ENCODE peak calls at places on chromosomes 13 and 19, in ten cellular contexts. S is posterior cingulate gyrus, O is OCI-LY7, G is WERI-Rb-1, Y is HT1080, V is Karpas-422, J is fibroblast of the conjunctiva, F is T-helper 17 cell, H is breast epithelium, E is BE2C. D is an unnamed sample.

GRCh38 chr19:41706741-41707501 is 1.5 kb upstream of the CEACAM5 start:
- DNase-seq in S (no peak), O (peak; percentile 76), G (peak; percentile 83), Y (peak; percentile 60), V (peak; percentile 86), J (no peak), F (peak; percentile 67), H (peak; percentile 62), E (peak; percentile 66), D (no peak)

GRCh38 chr19:54464044-54464623 is 556 bp upstream of the LENG9 start:
- DNase-seq in S (peak; percentile 78), O (peak; percentile 99), G (peak; percentile 91), Y (no peak), V (peak; percentile 99), J (no peak), F (peak; percentile 70), H (peak; percentile 95), E (peak; percentile 77), D (peak; percentile 80)

GRCh38 chr19:3387645-3388589 is 21.5 kb downstream of the NFIC start:
- DNase-seq in S (peak; percentile 91), O (no peak), G (no peak), Y (no peak), V (no peak), J (no peak), F (no peak), H (peak; percentile 93), E (peak; percentile 80), D (no peak)

GRCh38 chr13:51148952-51149573 is 38.0 kb upstream of the C13orf42 start:
- DNase-seq in S (peak; percentile 28), O (peak; percentile 16), G (peak; percentile 47), Y (peak; percentile 36), V (peak; percentile 72), J (peak; percentile 41), F (no peak), H (no peak), E (peak; percentile 47), D (peak; percentile 44)

GRCh38 chr19:10766049-10766623 is 48.3 kb downstream of the DNM2 start:
- DNase-seq in S (no peak), O (no peak), G (no peak), Y (no peak), V (no peak), J (no peak), F (no peak), H (no peak), E (no peak), D (no peak)

GRCh38 chr19:48968179-48968661 is 3.1 kb downstream of the FTL start:
- DNase-seq in S (no peak), O (no peak), G (no peak), Y (no peak), V (no peak), J (no peak), F (no peak), H (no peak), E (no peak), D (no peak)

GRCh38 chr19:19064098-19064722 is 416 bp downstream of the SLC25A42 start:
- DNase-seq in S (no peak), O (peak; percentile 78), G (no peak), Y (no peak), V (no peak), J (no peak), F (no peak), H (no peak), E (no peak), D (no peak)

GRCh38 chr13:97468331-97468730 is 34.4 kb downstream of the RAP2A start:
- DNase-seq in S (no peak), O (no peak), G (no peak), Y (no peak), V (no peak), J (peak; percentile 17), F (no peak), H (no peak), E (no peak), D (peak; percentile 67)

GRCh38 chr13:30019648-30020626 is 169.5 kb upstream of the UBL3 start:
- DNase-seq in S (no peak), O (no peak), G (no peak), Y (no peak), V (no peak), J (no peak), F (no peak), H (no peak), E (no peak), D (no peak)

GRCh38 chr13:77422724-77423123 is 95.8 kb upstream of the MYCBP2 start:
- DNase-seq in S (no peak), O (no peak), G (no peak), Y (no peak), V (no peak), J (no peak), F (no peak), H (no peak), E (no peak), D (no peak)

GRCh38 chr19:1106841-1107654 is 3.3 kb downstream of the GPX4 start:
- DNase-seq in S (no peak), O (no peak), G (peak; percentile 74), Y (no peak), V (peak; percentile 84), J (no peak), F (no peak), H (no peak), E (no peak), D (no peak)

GRCh38 chr19:48458016-48458415 is 2.6 kb downstream of the KCNJ14 start:
- DNase-seq in S (no peak), O (no peak), G (no peak), Y (no peak), V (no peak), J (peak; percentile 58), F (no peak), H (no peak), E (no peak), D (no peak)

GRCh38 chr13:105774739-105775460 is 760.6 kb downstream of the EFNB2 start:
- DNase-seq in S (no peak), O (no peak), G (no peak), Y (peak; percentile 91), V (no peak), J (no peak), F (no peak), H (no peak), E (no peak), D (peak; percentile 82)

GRCh38 chr19:38389101-38389925 is 816 bp downstream of the SPRED3 start:
- DNase-seq in S (peak; percentile 42), O (no peak), G (peak; percentile 36), Y (peak; percentile 81), V (no peak), J (peak; percentile 40), F (no peak), H (no peak), E (peak; percentile 31), D (no peak)

GRCh38 chr13:61095885-61096284 is 319.8 kb downstream of the PCDH20 start:
- DNase-seq in S (no peak), O (no peak), G (no peak), Y (no peak), V (no peak), J (no peak), F (no peak), H (no peak), E (no peak), D (no peak)

GRCh38 chr19:34832581-34833112 is 59.6 kb upstream of the ZNF599 start:
- DNase-seq in S (no peak), O (no peak), G (no peak), Y (no peak), V (no peak), J (no peak), F (no peak), H (no peak), E (no peak), D (no peak)

GRCh38 chr19:47152632-47153031 is 22.0 kb downstream of the SAE1 start:
- DNase-seq in S (no peak), O (no peak), G (no peak), Y (no peak), V (no peak), J (no peak), F (no peak), H (no peak), E (no peak), D (no peak)

GRCh38 chr13:98429531-98429930 is 147.4 kb downstream of the STK24 start:
- DNase-seq in S (no peak), O (no peak), G (no peak), Y (no peak), V (no peak), J (no peak), F (no peak), H (no peak), E (no peak), D (no peak)

GRCh38 chr13:114065926-114066774 is 66.3 kb downstream of the RASA3 start:
- DNase-seq in S (no peak), O (no peak), G (no peak), Y (no peak), V (no peak), J (no peak), F (no peak), H (no peak), E (no peak), D (no peak)

GRCh38 chr13:95382411-95382810 is 81.2 kb upstream of the ABCC4 start:
- DNase-seq in S (no peak), O (no peak), G (no peak), Y (peak; percentile 18), V (no peak), J (no peak), F (no peak), H (no peak), E (no peak), D (no peak)

GRCh38 chr19:7224205-7224833 is 69.9 kb downstream of the INSR start:
- DNase-seq in S (no peak), O (no peak), G (no peak), Y (no peak), V (no peak), J (no peak), F (no peak), H (no peak), E (no peak), D (peak; percentile 34)

GRCh38 chr19:30046522-30046921 is 104.5 kb downstream of the URI1 start:
- DNase-seq in S (no peak), O (peak; percentile 26), G (no peak), Y (no peak), V (peak; percentile 63), J (peak; percentile 14), F (no peak), H (no peak), E (peak; percentile 52), D (no peak)

GRCh38 chr19:4007836-4008539 is 452 bp downstream of the PIAS4 start:
- DNase-seq in S (no peak), O (peak; percentile 30), G (peak; percentile 51), Y (no peak), V (peak; percentile 60), J (no peak), F (no peak), H (no peak), E (no peak), D (no peak)

GRCh38 chr13:46372071-46372470 is 15.0 kb downstream of the RUBCNL start:
- DNase-seq in S (no peak), O (peak; percentile 51), G (peak; percentile 17), Y (no peak), V (no peak), J (no peak), F (no peak), H (no peak), E (no peak), D (no peak)

GRCh38 chr19:3977242-3978143 is 6.6 kb upstream of the DAPK3 start:
- DNase-seq in S (no peak), O (no peak), G (no peak), Y (no peak), V (no peak), J (no peak), F (no peak), H (no peak), E (peak; percentile 50), D (no peak)

GRCh38 chr13:83943530-83944279 is 61.4 kb upstream of the SLITRK1 start:
- DNase-seq in S (no peak), O (no peak), G (peak; percentile 37), Y (peak; percentile 12), V (no peak), J (no peak), F (no peak), H (no peak), E (no peak), D (no peak)

GRCh38 chr19:460877-461609 is at the start of gene SHC2:
- DNase-seq in S (no peak), O (no peak), G (peak; percentile 47), Y (no peak), V (no peak), J (no peak), F (no peak), H (no peak), E (no peak), D (no peak)

GRCh38 chr13:114235697-114236096 is 1.0 kb downstream of the CDC16 start:
- DNase-seq in S (no peak), O (no peak), G (no peak), Y (no peak), V (no peak), J (no peak), F (no peak), H (no peak), E (no peak), D (no peak)